ENCODE peak calls at places on chromosomes 4 and X, in four cellular contexts. E is HepG2, F is A549, I is K562. R is an unnamed sample.
A peak's percentile ranks its signal among the peaks of the same experiment; 100 is the strongest.

GRCh38 chr4:7236847-7237246 is 44.5 kb downstream of the SORCS2 start:
- DNase-seq in I (no peak), E (no peak), F (no peak), R (no peak)

GRCh38 chr4:42642136-42642797 is 14.6 kb downstream of the ATP8A1 start:
- DNase-seq in I (no peak), F (no peak), E (no peak), R (no peak)

GRCh38 chr4:37678624-37679023 is 7.6 kb downstream of the RELL1 start:
- DNase-seq in E (no peak), F (no peak), I (no peak), R (no peak)

GRCh38 chr4:185599844-185600243 is 64.5 kb upstream of the PDLIM3 start:
- DNase-seq in I (no peak), E (no peak), F (no peak), R (no peak)

GRCh38 chrX:3522016-3522690 is 175.7 kb upstream of the MXRA5 start:
- DNase-seq in F (no peak), E (no peak), I (no peak), R (no peak)

GRCh38 chr4:188986271-188986689 is 847.0 kb downstream of the TRIML1 start:
- DNase-seq in F (peak; percentile 68), E (peak; percentile 1), I (no peak), R (no peak)

GRCh38 chr4:86934147-86934771 is 552 bp upstream of the AFF1 start:
- DNase-seq in F (no peak), I (no peak), E (no peak), R (no peak)

GRCh38 chr4:7842384-7843279 is 97.0 kb downstream of the AFAP1 start:
- DNase-seq in F (peak; percentile 91), I (no peak), E (no peak), R (no peak)

GRCh38 chr4:128812360-128812958 is 3.0 kb downstream of the JADE1 start:
- DNase-seq in F (peak; percentile 62), E (peak; percentile 76), I (peak; percentile 71), R (no peak)

GRCh38 chr4:80931645-80932215 is 98.8 kb upstream of the BMP3 start:
- DNase-seq in E (no peak), F (no peak), I (no peak), R (no peak)

GRCh38 chrX:152170621-152171020 is 32.2 kb upstream of the MAGEA10 start:
- DNase-seq in E (no peak), F (no peak), I (no peak), R (no peak)

GRCh38 chrX:131270085-131270484 is 19.0 kb downstream of the IGSF1 start:
- DNase-seq in E (no peak), I (no peak), F (no peak), R (no peak)

GRCh38 chrX:23103546-23103945 is 103.8 kb downstream of the DDX53 start:
- DNase-seq in E (no peak), F (no peak), I (no peak), R (no peak)

GRCh38 chrX:74853255-74853654 is 72.0 kb downstream of the NEXMIF start:
- DNase-seq in I (no peak), E (no peak), F (no peak), R (no peak)

GRCh38 chr4:72112514-72113156 is 80.8 kb downstream of the NPFFR2 start:
- DNase-seq in I (peak; percentile 28), F (peak; percentile 55), E (peak; percentile 32), R (no peak)

GRCh38 chrX:123171781-123172180 is 12.3 kb upstream of the GRIA3 start:
- DNase-seq in E (no peak), I (no peak), F (no peak), R (no peak)

GRCh38 chr4:110164856-110165255 is 33.6 kb downstream of the ELOVL6 start:
- DNase-seq in I (no peak), F (no peak), E (no peak), R (no peak)

GRCh38 chr4:101205878-101206277 is 141.4 kb downstream of the PPP3CA start:
- DNase-seq in I (no peak), E (no peak), F (peak; percentile 28), R (no peak)

GRCh38 chrX:17375361-17375630 is 296 bp downstream of the NHS start:
- DNase-seq in F (no peak), I (no peak), E (no peak), R (no peak)

GRCh38 chrX:45172890-45173289 is 27.8 kb downstream of the DIPK2B start:
- DNase-seq in I (no peak), F (peak; percentile 55), E (peak; percentile 3), R (no peak)

GRCh38 chr4:182809417-182810102 is 107.6 kb downstream of the DCTD start:
- DNase-seq in E (peak; percentile 6), I (no peak), F (no peak), R (no peak)

GRCh38 chrX:21427086-21427485 is 52.9 kb downstream of the CNKSR2 start:
- DNase-seq in I (no peak), F (no peak), E (no peak), R (no peak)

GRCh38 chr4:88277711-88278025 is 6.7 kb downstream of the PPM1K start:
- DNase-seq in E (no peak), I (no peak), F (no peak), R (no peak)

GRCh38 chr4:107665001-107665400 is 55.0 kb downstream of the PAPSS1 start:
- DNase-seq in I (no peak), F (no peak), E (no peak), R (no peak)

GRCh38 chr4:103099691-103100392 is at the start of gene BDH2:
- DNase-seq in F (peak; percentile 85), E (peak; percentile 85), I (peak; percentile 69), R (no peak)

GRCh38 chr4:84691170-84691691 is 108.3 kb downstream of the CDS1 start:
- DNase-seq in I (no peak), F (peak; percentile 31), E (no peak), R (no peak)

GRCh38 chr4:4344915-4345527 is 41.9 kb upstream of the NSG1 start:
- DNase-seq in I (no peak), E (no peak), F (no peak), R (no peak)

GRCh38 chrX:15314472-15314871 is 968 bp downstream of the ASB11 start:
- DNase-seq in E (no peak), F (no peak), I (no peak), R (no peak)

GRCh38 chrX:15310117-15310516 is 5.3 kb downstream of the ASB11 start:
- DNase-seq in E (no peak), F (peak; percentile 46), I (no peak), R (no peak)

GRCh38 chrX:15315509-15315908 is at the start of gene ASB11:
- DNase-seq in I (no peak), E (no peak), F (no peak), R (no peak)

DNA sequence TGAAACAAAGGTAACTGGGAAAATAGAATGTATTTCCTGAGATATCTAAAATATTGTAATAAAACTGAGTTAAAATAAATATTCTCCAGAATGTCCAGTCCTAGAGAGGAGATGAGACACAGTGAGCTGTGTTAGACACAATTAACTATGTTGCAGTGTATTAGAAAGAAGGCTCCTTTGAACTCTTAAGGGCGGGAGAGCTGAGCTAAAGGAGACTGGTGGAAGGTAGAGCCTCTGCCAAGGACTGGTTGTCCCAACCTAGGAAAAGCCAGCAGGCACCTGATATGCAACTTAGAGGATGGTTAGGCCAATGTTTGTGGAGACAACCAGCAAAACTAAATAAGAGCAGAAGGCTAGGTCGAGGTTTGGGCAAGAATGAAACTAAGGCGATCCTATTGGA is 4.3 kb downstream of the ASB11 start:
- DNase-seq in F (no peak), E (no peak), I (no peak), R (no peak)
- TF ChIP-seq KDM1A in F (no peak), E (no peak), I (no peak), R (no peak)

DNA sequence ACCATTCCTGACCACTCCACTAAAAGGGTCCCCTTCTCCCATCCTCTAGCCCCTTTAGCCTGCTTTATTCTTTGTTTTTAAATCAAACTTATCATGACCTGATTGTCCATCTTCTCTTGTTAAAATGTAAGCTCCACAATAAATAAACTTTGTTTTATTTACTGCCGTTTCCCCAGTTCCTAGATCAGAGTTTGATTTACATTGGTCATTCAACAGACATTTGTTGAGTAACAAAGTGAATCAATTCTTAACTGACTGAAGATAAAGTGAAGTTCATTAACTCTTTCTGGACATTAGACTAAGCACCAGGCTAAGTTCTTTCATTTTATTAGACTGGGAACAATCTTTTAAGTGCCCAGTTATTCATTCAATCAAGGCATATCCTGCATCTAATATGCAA is 263.2 kb upstream of the FTHL17 start:
- DNase-seq in I (no peak), E (no peak), F (no peak), R (no peak)
- TF ChIP-seq RNF2 in I (no peak), E (no peak), F (no peak), R (no peak)

GRCh38 chr4:111398906-111399330 is 746.3 kb upstream of the FAM241A start:
- DNase-seq in E (no peak), I (no peak), F (no peak), R (no peak)

GRCh38 chr4:111404673-111405072 is 740.6 kb upstream of the FAM241A start:
- DNase-seq in E (no peak), I (no peak), F (no peak), R (no peak)

GRCh38 chr4:111400736-111401135 is 744.5 kb upstream of the FAM241A start:
- DNase-seq in F (no peak), I (no peak), E (no peak), R (no peak)

GRCh38 chr4:111399523-111400135 is 745.6 kb upstream of the FAM241A start:
- DNase-seq in E (no peak), F (no peak), I (no peak), R (no peak)
- TF ChIP-seq KDM1A in E (no peak), F (no peak), I (no peak), R (no peak)

GRCh38 chr4:141307241-141307689 is 86.6 kb downstream of the ZNF330 start:
- DNase-seq in E (peak; percentile 40), I (peak; percentile 47), F (peak; percentile 60), R (no peak)
- TF ChIP-seq RNF2 in E (no peak), I (no peak), F (no peak), R (no peak)

DNA sequence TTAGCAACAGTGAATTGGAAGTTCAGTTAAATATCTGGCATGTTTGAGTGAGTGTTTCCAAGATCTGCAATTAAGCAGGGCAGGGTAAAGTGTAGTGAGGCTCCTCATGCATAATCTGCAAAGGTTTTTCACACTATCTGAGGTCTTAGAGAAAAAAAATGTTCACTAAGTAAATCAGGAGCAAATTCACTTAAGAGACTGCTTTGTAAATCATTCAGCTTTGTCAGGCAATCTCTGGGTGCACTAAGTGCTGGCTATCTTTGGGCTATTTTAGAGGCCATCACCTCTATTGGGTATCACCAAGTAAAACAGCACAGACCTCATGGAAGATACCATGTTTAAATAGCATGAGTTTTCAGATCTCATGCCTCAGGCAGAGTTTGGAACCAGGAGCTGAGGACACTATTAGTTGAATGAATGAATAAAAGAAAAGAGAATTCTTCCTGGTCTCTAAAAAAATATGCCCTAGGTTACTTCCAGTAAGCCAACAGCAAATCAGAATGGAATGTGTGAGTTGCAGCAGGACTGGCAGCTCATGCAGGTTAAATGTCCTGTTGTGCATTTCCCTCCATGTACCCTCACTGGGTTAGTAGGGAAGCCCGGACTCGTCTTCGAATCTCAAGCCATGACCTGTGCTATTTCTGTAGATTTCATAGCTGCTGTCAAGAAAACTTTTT is 195.3 kb downstream of the KCNIP4 start:
- DNase-seq in I (no peak), F (no peak), E (no peak), R (no peak)
- TF ChIP-seq KDM1A in I (no peak), F (no peak), E (no peak), R (no peak)

GRCh38 chr4:168491563-168491962 is 5.3 kb upstream of the PALLD start:
- DNase-seq in E (no peak), I (no peak), F (no peak), R (no peak)
- TF ChIP-seq RNF2 in E (no peak), I (no peak), F (no peak), R (no peak)

R was measured in H1.